ENCODE peak calls at places on chromosomes 16 and 17, in six cellular contexts. D, F, Z, I, J and X are unnamed samples.

GRCh38 chr16:88385112-88385594 is 2.4 kb downstream of the ZNF469 start:
- DNase-seq in Z (no peak), D (no peak), F (no peak), J (no peak), I (no peak), X (no peak)

GRCh38 chr17:77602062-77602746 is 356.3 kb upstream of the TNRC6C start:
- DNase-seq in F (no peak), I (no peak), Z (no peak), D (no peak), J (no peak), X (no peak)

GRCh38 chr17:75601057-75601987 is 13.7 kb downstream of the MYO15B start:
- DNase-seq in I (peak), F (peak), D (no peak), Z (peak), J (peak), X (peak)

GRCh38 chr16:27330542-27330941 is 16.8 kb downstream of the IL4R start:
- DNase-seq in D (no peak), Z (no peak), J (peak), I (no peak), F (no peak), X (no peak)

GRCh38 chr16:53083123-53083522 is 28.3 kb downstream of the CHD9 start:
- DNase-seq in Z (no peak), J (peak), I (no peak), F (no peak), D (no peak), X (no peak)

GRCh38 chr17:22300177-22300576 is 607.9 kb downstream of the KCNJ18 start:
- DNase-seq in F (no peak), D (no peak), I (no peak), J (no peak), Z (no peak), X (no peak)

GRCh38 chr17:17849147-17849820 is 12.5 kb upstream of the SREBF1 start:
- DNase-seq in I (peak), Z (no peak), D (peak), J (no peak), F (peak), X (peak)

GRCh38 chr16:30041841-30042240 is 10.8 kb upstream of the TLCD3B start:
- DNase-seq in I (no peak), F (no peak), D (no peak), J (peak), Z (no peak), X (peak)

GRCh38 chr16:515175-515962 is 12.1 kb upstream of the CAPN15 start:
- DNase-seq in I (no peak), J (peak), D (no peak), F (no peak), Z (no peak), X (no peak)

GRCh38 chr17:28763804-28764266 is 20.0 kb downstream of the TRAF4 start:
- DNase-seq in D (no peak), J (peak), I (peak), F (peak), Z (peak), X (peak)
- TF ChIP-seq MAX in D (no peak), J (no peak), I (no peak), F (no peak), Z (no peak), X (no peak)

DNA sequence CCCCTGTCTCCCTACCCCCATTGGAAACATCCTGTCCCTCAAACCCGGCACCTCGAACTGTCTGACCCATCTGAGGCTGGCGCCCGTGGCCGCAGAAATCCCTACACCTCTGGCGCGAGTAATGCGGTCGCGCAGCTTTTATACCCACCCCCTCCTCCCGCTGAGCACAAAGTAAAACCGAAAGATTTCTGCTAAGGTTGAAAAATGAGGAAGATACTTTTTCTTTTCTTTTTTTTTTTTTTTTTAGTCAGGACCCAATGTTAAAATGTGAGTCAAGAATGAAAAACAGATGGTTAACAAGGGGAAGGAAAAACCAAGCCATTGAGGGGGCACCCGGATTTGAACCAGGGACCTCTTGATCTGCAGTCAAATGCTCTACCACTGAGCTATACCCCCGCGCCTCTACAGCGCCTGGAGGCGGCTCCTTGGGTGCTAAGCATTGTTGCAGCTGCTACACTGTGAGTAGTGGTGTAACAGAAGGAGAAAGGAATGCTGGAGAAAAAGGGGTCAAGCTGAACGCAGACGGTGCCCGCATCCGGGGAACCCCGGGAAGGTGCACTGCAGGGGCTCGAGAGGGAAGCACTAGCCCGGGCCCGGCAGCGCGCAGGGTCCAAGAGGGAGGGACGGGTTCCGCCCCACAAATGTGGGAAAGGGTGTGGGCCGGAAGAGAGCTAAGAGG is 751 bp upstream of the LASP1 start:
- DNase-seq in J (peak), I (peak), Z (peak), D (peak), F (peak), X (peak)
- TF ChIP-seq CTCF in J (no peak), I (peak), Z (peak), D (peak), F (peak), X (peak)

DNA sequence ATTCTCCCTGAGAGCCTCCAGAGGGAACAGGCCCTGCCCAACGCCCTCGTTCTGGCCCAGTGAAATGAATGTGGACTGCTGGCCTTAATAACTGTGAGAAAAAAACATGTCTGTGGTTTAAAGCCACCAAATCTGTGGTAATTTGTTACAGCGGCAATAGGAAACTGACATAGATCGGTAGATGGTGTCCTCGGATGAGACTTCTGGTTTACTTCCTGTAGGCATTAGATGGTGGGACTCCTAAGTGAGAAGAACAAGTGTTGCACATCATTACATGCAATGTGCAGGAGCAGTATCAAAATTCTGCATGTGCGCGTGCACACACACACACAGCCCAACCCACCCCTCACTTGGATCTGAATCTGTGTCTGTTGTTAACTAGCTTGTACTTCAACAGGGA is 42.0 kb downstream of the CDK5R1 start:
- DNase-seq in Z (no peak), I (no peak), D (no peak), J (no peak), F (no peak), X (no peak)
- TF ChIP-seq MYC in Z (no peak), I (no peak), D (no peak), J (no peak), F (no peak), X (no peak)

GRCh38 chr17:74097461-74098131 is 105.9 kb upstream of the RPL38 start:
- DNase-seq in Z (no peak), J (no peak), I (no peak), D (no peak), F (no peak), X (no peak)
- TF ChIP-seq MAX in Z (no peak), J (no peak), I (no peak), D (no peak), F (no peak), X (no peak)